ENCODE peak calls at places on chromosomes 6 and 20, in nine cellular contexts. One of them, this sample, is unnamed.

GRCh38 chr6:16731503-16732018 is 29.7 kb downstream of the ATXN1 start:
- DNase-seq in Right ventricle myocardium superior: no peak
- DNase-seq in anterior cingulate cortex: no peak
- DNase-seq in GM04504: no peak
- DNase-seq in colonic mucosa: no peak
- DNase-seq in dorsolateral prefrontal cortex: no peak
- DNase-seq in GM19239: no peak
- DNase-seq in HTR-8/SVneo: no peak
- DNase-seq in NCI-H226: no peak
- DNase-seq in this sample: no peak

GRCh38 chr6:100176321-100176950 is 182.4 kb upstream of the MCHR2 start:
- DNase-seq in GM19239: no peak
- DNase-seq in dorsolateral prefrontal cortex: no peak
- DNase-seq in Right ventricle myocardium superior: no peak
- DNase-seq in colonic mucosa: no peak
- DNase-seq in NCI-H226: peak; percentile 32
- DNase-seq in GM04504: peak; percentile 52
- DNase-seq in HTR-8/SVneo: no peak
- DNase-seq in anterior cingulate cortex: no peak
- DNase-seq in this sample: no peak

GRCh38 chr20:33532753-33533459 is 43.0 kb downstream of the CBFA2T2 start:
- DNase-seq in GM19239: no peak
- DNase-seq in GM04504: no peak
- DNase-seq in NCI-H226: no peak
- DNase-seq in HTR-8/SVneo: no peak
- DNase-seq in Right ventricle myocardium superior: no peak
- DNase-seq in colonic mucosa: no peak
- DNase-seq in dorsolateral prefrontal cortex: no peak
- DNase-seq in anterior cingulate cortex: no peak
- DNase-seq in this sample: no peak

GRCh38 chr6:92201618-92202017 is 1217.7 kb downstream of the EPHA7 start:
- DNase-seq in anterior cingulate cortex: no peak
- DNase-seq in colonic mucosa: no peak
- DNase-seq in GM04504: no peak
- DNase-seq in GM19239: no peak
- DNase-seq in dorsolateral prefrontal cortex: no peak
- DNase-seq in NCI-H226: no peak
- DNase-seq in HTR-8/SVneo: no peak
- DNase-seq in Right ventricle myocardium superior: no peak
- DNase-seq in this sample: no peak

GRCh38 chr6:47073125-47074110 is 31.3 kb upstream of the ADGRF1 start:
- DNase-seq in HTR-8/SVneo: no peak
- DNase-seq in dorsolateral prefrontal cortex: no peak
- DNase-seq in GM04504: no peak
- DNase-seq in colonic mucosa: no peak
- DNase-seq in NCI-H226: no peak
- DNase-seq in anterior cingulate cortex: no peak
- DNase-seq in GM19239: peak; percentile 4
- DNase-seq in Right ventricle myocardium superior: no peak
- DNase-seq in this sample: no peak

GRCh38 chr6:113178349-113178748 is 678.8 kb upstream of the MARCKS start:
- DNase-seq in GM19239: no peak
- DNase-seq in HTR-8/SVneo: no peak
- DNase-seq in anterior cingulate cortex: no peak
- DNase-seq in NCI-H226: peak; percentile 49
- DNase-seq in colonic mucosa: no peak
- DNase-seq in GM04504: no peak
- DNase-seq in Right ventricle myocardium superior: no peak
- DNase-seq in dorsolateral prefrontal cortex: no peak
- DNase-seq in this sample: no peak

GRCh38 chr6:127997472-127998164 is 96.8 kb upstream of the THEMIS start:
- DNase-seq in HTR-8/SVneo: no peak
- DNase-seq in anterior cingulate cortex: no peak
- DNase-seq in GM04504: no peak
- DNase-seq in dorsolateral prefrontal cortex: no peak
- DNase-seq in NCI-H226: no peak
- DNase-seq in GM19239: no peak
- DNase-seq in Right ventricle myocardium superior: no peak
- DNase-seq in colonic mucosa: no peak
- DNase-seq in this sample: no peak

GRCh38 chr20:14178952-14179351 is 158.5 kb downstream of the FLRT3 start:
- DNase-seq in GM04504: no peak
- DNase-seq in colonic mucosa: no peak
- DNase-seq in GM19239: no peak
- DNase-seq in Right ventricle myocardium superior: no peak
- DNase-seq in anterior cingulate cortex: no peak
- DNase-seq in dorsolateral prefrontal cortex: no peak
- DNase-seq in HTR-8/SVneo: no peak
- DNase-seq in NCI-H226: no peak
- DNase-seq in this sample: no peak

GRCh38 chr6:136927313-136927712 is 5.2 kb downstream of the SLC35D3 start:
- DNase-seq in GM04504: no peak
- DNase-seq in dorsolateral prefrontal cortex: no peak
- DNase-seq in anterior cingulate cortex: no peak
- DNase-seq in NCI-H226: no peak
- DNase-seq in colonic mucosa: no peak
- DNase-seq in Right ventricle myocardium superior: no peak
- DNase-seq in HTR-8/SVneo: peak; percentile 48
- DNase-seq in GM19239: peak; percentile 5
- DNase-seq in this sample: no peak

GRCh38 chr6:46930331-46930730 is 8.6 kb upstream of the ADGRF5 start:
- DNase-seq in dorsolateral prefrontal cortex: no peak
- DNase-seq in NCI-H226: no peak
- DNase-seq in GM04504: no peak
- DNase-seq in HTR-8/SVneo: no peak
- DNase-seq in colonic mucosa: no peak
- DNase-seq in GM19239: no peak
- DNase-seq in anterior cingulate cortex: no peak
- DNase-seq in Right ventricle myocardium superior: no peak
- DNase-seq in this sample: no peak

GRCh38 chr6:68313911-68314310 is 321.2 kb upstream of the ADGRB3 start:
- DNase-seq in dorsolateral prefrontal cortex: no peak
- DNase-seq in NCI-H226: no peak
- DNase-seq in HTR-8/SVneo: no peak
- DNase-seq in Right ventricle myocardium superior: no peak
- DNase-seq in anterior cingulate cortex: no peak
- DNase-seq in colonic mucosa: no peak
- DNase-seq in GM04504: no peak
- DNase-seq in GM19239: no peak
- DNase-seq in this sample: no peak

GRCh38 chr6:75480425-75480824 is 13.2 kb downstream of the FILIP1 start:
- DNase-seq in HTR-8/SVneo: no peak
- DNase-seq in Right ventricle myocardium superior: no peak
- DNase-seq in GM19239: no peak
- DNase-seq in NCI-H226: no peak
- DNase-seq in anterior cingulate cortex: no peak
- DNase-seq in colonic mucosa: no peak
- DNase-seq in dorsolateral prefrontal cortex: no peak
- DNase-seq in GM04504: no peak
- DNase-seq in this sample: no peak

GRCh38 chr20:42996141-42996540 is 193.6 kb downstream of the PTPRT start:
- DNase-seq in colonic mucosa: no peak
- DNase-seq in GM04504: no peak
- DNase-seq in Right ventricle myocardium superior: no peak
- DNase-seq in NCI-H226: no peak
- DNase-seq in GM19239: no peak
- DNase-seq in dorsolateral prefrontal cortex: no peak
- DNase-seq in HTR-8/SVneo: no peak
- DNase-seq in anterior cingulate cortex: no peak
- DNase-seq in this sample: no peak

GRCh38 chr6:68233623-68234022 is 401.5 kb upstream of the ADGRB3 start:
- DNase-seq in anterior cingulate cortex: no peak
- DNase-seq in dorsolateral prefrontal cortex: no peak
- DNase-seq in GM04504: no peak
- DNase-seq in HTR-8/SVneo: no peak
- DNase-seq in Right ventricle myocardium superior: no peak
- DNase-seq in NCI-H226: no peak
- DNase-seq in GM19239: no peak
- DNase-seq in colonic mucosa: no peak
- DNase-seq in this sample: no peak

This sample was measured in mucosa of descending colon.